ENCODE peak calls at places on chromosomes 2 and 18, in nine cellular contexts. L is hepatocyte, T is spleen, Q is OCI-LY7, Z is dorsolateral prefrontal cortex, D is H9, P is uterus, S is K562, G is heart right ventricle. I is an unnamed sample.

GRCh38 chr2:65317841-65318240 is 90.2 kb downstream of the ACTR2 start:
- DNase-seq in S (no peak), D (no peak), Z (no peak), Q (no peak), T (no peak), L (no peak), G (no peak), P (no peak), I (no peak)

GRCh38 chr2:98514879-98515570 is 70.4 kb downstream of the INPP4A start:
- DNase-seq in T (no peak), S (peak), P (no peak), G (no peak), Q (no peak), Z (no peak), L (no peak), D (no peak), I (no peak)

GRCh38 chr2:10876394-10876793 is 35.3 kb upstream of the KCNF1 start:
- DNase-seq in S (no peak), Q (no peak), Z (no peak), L (no peak), G (no peak), P (no peak), T (no peak), D (no peak), I (no peak)

GRCh38 chr2:88159955-88160415 is 10.2 kb upstream of the THNSL2 start:
- DNase-seq in P (no peak), Q (peak), T (no peak), G (no peak), Z (peak), D (peak), S (peak), L (peak), I (no peak)

GRCh38 chr2:230668939-230669303 is 43.7 kb upstream of the CAB39 start:
- DNase-seq in G (no peak), L (no peak), Q (no peak), Z (no peak), T (no peak), D (no peak), S (no peak), P (no peak), I (no peak)

GRCh38 chr18:37270046-37270665 is 295.4 kb downstream of the CELF4 start:
- DNase-seq in L (peak), S (peak), T (no peak), Q (peak), P (no peak), G (no peak), Z (no peak), D (no peak), I (no peak)

GRCh38 chr2:125516496-125517109 is 1139.4 kb upstream of the GYPC start:
- DNase-seq in G (no peak), Q (peak), Z (no peak), P (no peak), T (no peak), L (peak), S (peak), D (peak), I (no peak)

GRCh38 chr2:230877737-230878598 is 13.2 kb downstream of the ITM2C start:
- DNase-seq in T (peak), D (peak), P (no peak), S (no peak), G (no peak), Z (peak), L (no peak), Q (no peak), I (no peak)

GRCh38 chr18:13265901-13266207 is 47.3 kb downstream of the LDLRAD4 start:
- DNase-seq in Z (no peak), G (no peak), Q (no peak), T (no peak), D (no peak), L (no peak), S (no peak), P (no peak), I (no peak)

GRCh38 chr2:189783451-189783926 is 650 bp downstream of the ORMDL1 start:
- DNase-seq in D (no peak), Z (no peak), S (no peak), P (no peak), Q (peak), T (no peak), G (no peak), L (no peak), I (no peak)

GRCh38 chr2:186523781-186524180 is 37.7 kb downstream of the ZC3H15 start:
- DNase-seq in Z (no peak), P (no peak), Q (no peak), D (no peak), G (no peak), T (no peak), L (no peak), S (no peak), I (no peak)

GRCh38 chr2:127577208-127577475 is 41.7 kb downstream of the MYO7B start:
- DNase-seq in P (no peak), Z (peak), G (no peak), T (no peak), D (no peak), L (no peak), Q (no peak), S (no peak), I (no peak)

GRCh38 chr2:119174216-119174992 is 15.9 kb upstream of the C1QL2 start:
- DNase-seq in G (peak), Z (no peak), S (peak), P (no peak), D (peak), T (peak), Q (peak), L (peak), I (no peak)

GRCh38 chr2:47094519-47095155 is 60.5 kb downstream of the STPG4 start:
- DNase-seq in P (no peak), D (no peak), Q (no peak), Z (no peak), S (no peak), L (no peak), G (no peak), T (no peak), I (no peak)

GRCh38 chr2:11292464-11293255 is 51.8 kb downstream of the ROCK2 start:
- DNase-seq in Z (no peak), Q (no peak), P (no peak), D (no peak), L (no peak), G (no peak), S (peak), T (no peak), I (no peak)

GRCh38 chr2:201006704-201007103 is 43.2 kb upstream of the ORC2 start:
- DNase-seq in G (no peak), Q (no peak), S (no peak), D (no peak), T (no peak), L (no peak), P (no peak), Z (no peak), I (no peak)

GRCh38 chr2:98412751-98413445 is 31.8 kb upstream of the INPP4A start:
- DNase-seq in L (peak), T (no peak), S (peak), G (no peak), Z (no peak), D (no peak), P (no peak), Q (peak), I (no peak)

GRCh38 chr2:150767924-150768801 is 280.7 kb upstream of the RND3 start:
- DNase-seq in Z (no peak), P (no peak), S (no peak), T (no peak), G (no peak), Q (no peak), D (no peak), L (no peak), I (no peak)

GRCh38 chr18:1488957-1489356 is 584.3 kb downstream of the ADCYAP1 start:
- DNase-seq in Z (no peak), D (no peak), Q (no peak), T (no peak), L (no peak), G (no peak), P (no peak), S (no peak), I (no peak)

GRCh38 chr2:227376911-227377396 is 2.2 kb downstream of the TM4SF20 start:
- DNase-seq in D (no peak), L (peak), Z (no peak), G (no peak), P (no peak), S (peak), T (no peak), Q (no peak), I (no peak)

GRCh38 chr2:113078350-113078839 is 10.6 kb downstream of the IL1F10 start:
- DNase-seq in T (no peak), G (no peak), D (no peak), S (no peak), Z (no peak), L (no peak), Q (no peak), P (no peak), I (no peak)

GRCh38 chr2:75833386-75833785 is 122.7 kb upstream of the GCFC2 start:
- DNase-seq in D (no peak), S (no peak), T (no peak), Z (no peak), Q (no peak), L (no peak), G (no peak), P (no peak), I (no peak)

GRCh38 chr2:61670591-61671503 is 132.7 kb upstream of the XPO1 start:
- DNase-seq in L (peak), Z (peak), T (no peak), D (no peak), Q (no peak), S (peak), G (peak), P (peak), I (no peak)

GRCh38 chr2:77831878-77832277 is 309.7 kb upstream of the LRRTM4 start:
- DNase-seq in T (no peak), Q (no peak), L (no peak), D (no peak), P (no peak), S (no peak), G (no peak), Z (no peak), I (no peak)

GRCh38 chr2:40096360-40096759 is 317.3 kb upstream of the THUMPD2 start:
- DNase-seq in L (no peak), S (no peak), P (no peak), D (no peak), T (no peak), Q (no peak), G (no peak), Z (no peak), I (no peak)

GRCh38 chr2:106195456-106195855 is 1.4 kb upstream of the UXS1 start:
- DNase-seq in D (no peak), T (no peak), Z (no peak), L (no peak), Q (no peak), S (no peak), P (no peak), G (no peak), I (no peak)

GRCh38 chr2:217946071-217946470 is 56.7 kb downstream of the TNS1 start:
- DNase-seq in G (no peak), T (peak), S (no peak), P (no peak), D (no peak), Q (no peak), Z (no peak), L (no peak), I (no peak)

GRCh38 chr2:1621501-1621900 is 122.8 kb downstream of the PXDN start:
- DNase-seq in L (no peak), D (no peak), Q (no peak), P (no peak), T (peak), G (no peak), Z (no peak), S (no peak), I (no peak)

GRCh38 chr2:100812141-100812540 is 7.8 kb upstream of the NPAS2 start:
- DNase-seq in S (no peak), D (no peak), P (no peak), G (no peak), Q (no peak), T (no peak), Z (no peak), L (no peak), I (no peak)

GRCh38 chr2:134379293-134379692 is 125.4 kb downstream of the MGAT5 start:
- DNase-seq in G (no peak), L (no peak), D (no peak), S (no peak), P (no peak), Z (no peak), T (no peak), Q (no peak), I (no peak)

GRCh38 chr2:170530284-170530745 is 184.8 kb upstream of the SP5 start:
- DNase-seq in T (no peak), L (peak), Q (no peak), D (peak), S (peak), Z (no peak), G (peak), P (peak), I (no peak)

GRCh38 chr2:236293241-236293810 is 29.1 kb upstream of the ASB18 start:
- DNase-seq in Q (no peak), Z (no peak), T (no peak), S (no peak), D (no peak), L (no peak), G (no peak), P (no peak), I (no peak)

GRCh38 chr2:10220516-10221391 is 82.0 kb upstream of the HPCAL1 start:
- DNase-seq in L (no peak), G (no peak), T (peak), Q (no peak), Z (no peak), D (no peak), S (no peak), P (no peak), I (no peak)

GRCh38 chr2:240624011-240624949 is 1.0 kb upstream of the GPR35 start:
- DNase-seq in T (peak), G (no peak), P (no peak), Z (no peak), S (no peak), D (no peak), Q (no peak), L (no peak), I (no peak)

GRCh38 chr18:79402977-79403722 is 7.4 kb downstream of the NFATC1 start:
- DNase-seq in D (no peak), G (peak), P (peak), S (no peak), Z (peak), Q (no peak), L (no peak), T (peak), I (no peak)

GRCh38 chr2:110903548-110903947 is 171.2 kb downstream of the ACOXL start:
- DNase-seq in S (no peak), P (peak), L (peak), Q (no peak), G (no peak), Z (no peak), T (no peak), D (no peak), I (no peak)

GRCh38 chr2:56130463-56131070 is 53.2 kb upstream of the CCDC85A start:
- DNase-seq in G (no peak), Z (peak), T (no peak), S (peak), Q (peak), L (peak), P (no peak), D (peak), I (no peak)
- TF ChIP-seq CTCF in G (peak), Z (peak), T (no peak), S (peak), Q (peak), L (peak), P (peak), D (peak), I (peak)

GRCh38 chr18:26657618-26658581 is 109.5 kb upstream of the KCTD1 start:
- DNase-seq in P (no peak), L (no peak), S (no peak), Q (no peak), T (no peak), D (no peak), G (no peak), Z (no peak), I (no peak)
- H3K27ac ChIP-seq in P (peak), L (peak), S (no peak), Q (no peak), T (peak), D (no peak), G (peak), Z (peak), I (peak)

GRCh38 chr2:96550787-96551604 is 14.4 kb downstream of the ARID5A start:
- DNase-seq in Z (peak), L (no peak), D (no peak), G (no peak), P (no peak), Q (no peak), T (no peak), S (no peak), I (no peak)

GRCh38 chr2:96551605-96552283 is 15.2 kb downstream of the ARID5A start:
- DNase-seq in Q (no peak), D (no peak), L (no peak), P (no peak), S (no peak), T (peak), Z (no peak), G (no peak), I (no peak)

GRCh38 chr2:96548558-96549465 is 12.3 kb downstream of the ARID5A start:
- DNase-seq in T (peak), Q (no peak), D (no peak), L (peak), P (no peak), S (no peak), Z (no peak), G (no peak), I (no peak)

GRCh38 chr2:96549466-96549785 is 12.9 kb downstream of the ARID5A start:
- DNase-seq in G (no peak), P (no peak), Q (no peak), S (no peak), Z (no peak), D (no peak), L (peak), T (peak), I (no peak)

GRCh38 chr2:96549967-96550786 is 13.6 kb downstream of the ARID5A start:
- DNase-seq in Q (peak), D (peak), G (no peak), P (no peak), T (peak), L (peak), S (peak), Z (no peak), I (no peak)
- TF ChIP-seq CTCF in Q (peak), D (peak), G (peak), P (peak), T (no peak), L (peak), S (peak), Z (no peak), I (peak)

GRCh38 chr2:42938671-42939370 is 146.4 kb upstream of the HAAO start:
- DNase-seq in G (no peak), P (no peak), T (no peak), L (no peak), Z (no peak), S (no peak), Q (no peak), D (no peak), I (no peak)
- H3K27ac ChIP-seq in G (no peak), P (no peak), T (no peak), L (no peak), Z (no peak), S (no peak), Q (no peak), D (no peak), I (peak)

GRCh38 chr2:31428001-31428418 is 13.5 kb upstream of the XDH start:
- DNase-seq in Z (no peak), G (no peak), Q (peak), D (peak), T (no peak), P (no peak), S (peak), L (no peak), I (no peak)
- TF ChIP-seq CTCF in Z (no peak), G (no peak), Q (peak), D (peak), T (no peak), P (no peak), S (peak), L (no peak), I (no peak)

DNA sequence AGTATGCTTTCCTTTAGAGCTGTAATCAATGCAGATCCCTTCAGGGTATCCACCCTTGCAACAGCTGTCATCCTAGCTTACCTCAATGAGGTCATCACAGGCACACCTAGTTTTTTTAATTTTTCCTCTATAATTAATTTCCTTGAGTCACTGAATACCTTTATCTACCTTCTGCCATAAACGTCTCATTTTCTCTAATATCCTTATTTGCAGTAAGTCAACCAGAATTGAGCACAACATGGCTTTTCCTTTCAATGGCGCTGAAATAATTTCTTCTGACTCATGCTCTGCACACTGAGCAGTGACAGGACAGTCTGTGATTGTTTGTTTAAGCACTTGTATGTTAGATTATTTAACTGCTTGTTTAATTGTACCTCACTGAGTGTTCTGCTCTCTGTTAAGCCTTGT is 49.4 kb downstream of the ETAA1 start:
- DNase-seq in S (no peak), Q (no peak), D (no peak), L (peak), T (no peak), P (no peak), Z (no peak), G (no peak), I (no peak)
- H3K27ac ChIP-seq in S (no peak), Q (no peak), D (no peak), L (peak), T (no peak), P (no peak), Z (no peak), G (peak), I (peak)